ENCODE peak calls at places on chromosome 12, in five cellular contexts. S is heart right ventricle, K is iPS DF 6.9, R is OCI-LY7, J is adrenal gland. Z is an unnamed sample.

GRCh38 chr12:51976376-51977160 is 25.1 kb downstream of the ACVR1B start:
- DNase-seq in S (no peak), K (no peak), R (no peak), J (no peak), Z (no peak)

GRCh38 chr12:14948672-14949071 is 10.3 kb upstream of the ERP27 start:
- DNase-seq in S (peak), K (no peak), R (peak), J (no peak), Z (no peak)

GRCh38 chr12:62749586-62749985 is 185.4 kb downstream of the PPM1H start:
- DNase-seq in S (no peak), K (no peak), R (no peak), J (no peak), Z (no peak)

GRCh38 chr12:76123301-76124212 is 39.1 kb upstream of the NAP1L1 start:
- DNase-seq in S (no peak), K (no peak), R (no peak), J (no peak), Z (no peak)

GRCh38 chr12:69404851-69405365 is 45.4 kb downstream of the YEATS4 start:
- DNase-seq in S (no peak), K (no peak), R (no peak), J (no peak), Z (no peak)

GRCh38 chr12:121983546-121984205 is 38.0 kb upstream of the BCL7A start:
- DNase-seq in S (no peak), K (no peak), R (peak), J (no peak), Z (no peak)

GRCh38 chr12:12121022-12121421 is 50.3 kb downstream of the BCL2L14 start:
- DNase-seq in S (no peak), K (no peak), R (no peak), J (no peak), Z (no peak)

GRCh38 chr12:70853326-70853725 is 67.2 kb downstream of the PTPRR start:
- DNase-seq in S (peak), K (no peak), R (no peak), J (no peak), Z (peak)

GRCh38 chr12:60257063-60257462 is 661.2 kb downstream of the SLC16A7 start:
- DNase-seq in S (no peak), K (no peak), R (no peak), J (no peak), Z (no peak)

GRCh38 chr12:131782061-131782460 is 46.1 kb upstream of the MMP17 start:
- DNase-seq in S (no peak), K (no peak), R (no peak), J (no peak), Z (no peak)

DNA sequence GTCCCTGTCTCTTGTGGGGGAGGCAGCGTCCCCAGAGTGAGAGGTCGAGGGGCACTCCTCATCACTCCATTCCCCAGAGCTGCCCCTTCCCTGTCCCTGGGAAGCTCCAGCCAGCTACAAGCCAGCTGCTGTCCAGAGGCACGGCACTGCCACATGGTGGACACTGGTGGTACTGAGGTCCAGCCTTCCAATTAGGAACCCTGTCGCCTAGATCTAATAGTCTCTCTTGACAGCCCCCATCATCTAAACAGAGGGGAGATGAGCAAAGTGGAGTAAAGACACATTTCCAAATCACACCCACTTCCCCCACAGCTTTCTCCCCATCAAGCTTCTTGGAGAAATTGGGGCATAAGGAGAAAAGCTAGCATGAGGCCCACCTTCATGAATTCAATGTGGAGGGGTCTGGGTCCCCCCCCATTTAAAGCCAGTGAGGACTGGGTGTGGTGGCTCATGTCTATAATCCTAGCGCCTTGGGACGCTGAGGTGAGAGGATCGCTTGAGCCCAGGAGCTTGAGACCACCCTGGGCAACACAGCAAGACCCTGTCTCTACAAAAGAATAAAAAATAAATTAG is 2.1 kb upstream of the INHBE start:
- DNase-seq in S (peak), K (no peak), R (peak), J (peak), Z (peak)
- H3K27ac ChIP-seq in S (peak), K (no peak), R (no peak), J (no peak), Z (peak)

GRCh38 chr12:29164477-29165163 is 15.5 kb downstream of the FAR2 start:
- DNase-seq in S (no peak), K (no peak), R (peak), J (no peak), Z (no peak)
- H3K27ac ChIP-seq in S (no peak), K (no peak), R (peak), J (no peak), Z (no peak)

DNA sequence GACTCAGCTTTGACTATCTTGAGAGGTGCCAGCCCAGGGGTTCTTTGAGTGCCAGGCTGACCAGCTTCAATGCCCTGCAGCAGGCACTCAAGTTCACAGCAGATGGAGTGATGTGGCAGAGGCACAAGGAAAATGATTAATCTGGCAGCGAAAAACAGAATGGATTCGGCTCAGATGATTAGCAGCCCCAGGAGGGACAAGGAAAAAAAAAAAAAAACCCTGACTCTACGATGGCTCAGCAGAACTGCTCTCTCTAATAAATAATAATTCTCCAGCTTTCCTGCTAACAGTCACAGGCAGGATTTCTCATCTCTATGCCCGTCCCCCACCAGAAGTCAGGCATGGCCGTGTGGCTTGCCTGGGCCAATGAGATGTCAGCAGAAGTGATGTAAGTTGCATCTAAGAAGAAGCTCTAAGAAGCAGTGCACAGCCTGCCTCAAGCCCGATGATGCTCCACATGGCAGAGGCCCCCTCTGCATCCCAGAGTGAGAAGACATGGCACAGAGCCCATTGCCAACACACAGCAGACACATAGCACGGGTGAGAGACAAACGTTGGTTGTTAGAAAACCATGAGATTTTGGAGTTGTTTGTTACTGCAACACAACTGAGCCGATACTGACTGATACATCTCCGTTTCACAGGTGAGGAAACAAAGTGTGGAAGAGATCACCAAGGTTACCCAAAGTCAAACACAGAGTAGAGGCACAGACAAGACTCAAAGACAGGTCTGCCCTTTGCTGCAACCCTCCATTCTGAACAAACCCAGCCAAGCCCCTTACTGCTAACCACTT is 111.0 kb downstream of the SCARB1 start:
- DNase-seq in S (no peak), K (no peak), R (no peak), J (no peak), Z (no peak)
- H3K27ac ChIP-seq in S (peak), K (no peak), R (no peak), J (no peak), Z (peak)

DNA sequence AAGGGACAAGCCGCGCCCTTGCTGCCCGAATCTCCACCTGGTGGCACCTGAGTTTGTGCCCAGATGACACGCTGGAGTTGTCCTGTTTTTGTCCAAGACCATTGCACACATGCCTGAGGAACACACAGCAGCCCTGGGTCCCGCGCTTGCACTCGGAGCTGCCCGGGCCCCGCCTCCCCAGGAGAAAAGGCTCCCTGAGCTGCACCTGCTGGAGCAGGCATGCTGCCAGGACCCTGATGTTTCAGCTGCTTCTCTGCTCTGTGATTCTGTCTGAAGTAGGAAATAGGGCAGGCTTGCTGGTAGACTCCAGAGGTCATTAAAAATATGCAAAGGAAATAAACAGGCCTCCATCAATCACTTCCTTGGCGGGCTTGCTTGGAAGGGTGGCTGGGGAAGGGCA is 271.6 kb downstream of the CACNA1C start:
- DNase-seq in S (no peak), K (no peak), R (no peak), J (no peak), Z (no peak)
- H3K27ac ChIP-seq in S (peak), K (no peak), R (no peak), J (no peak), Z (peak)